ENCODE peak calls at places on chromosomes 2 and 18, in ten cellular contexts. P is progenitor cell of endocrine pancreas, F is cardiac muscle cell, V is choroid plexus epithelial cell, M is upper lobe of right lung, J is type B pancreatic cell, K is ascending aorta, W is HepG2, G is brain microvascular endothelial cell, R is neural crest cell. E is an unnamed sample.

GRCh38 chr18:74715865-74716712 is 118.4 kb downstream of the ZNF407 start:
- DNase-seq in J (no peak), G (no peak), W (peak), F (no peak), K (no peak), M (no peak), P (no peak), R (no peak), V (no peak), E (no peak)

GRCh38 chr2:109721626-109722025 is 72.5 kb upstream of the RGPD5 start:
- DNase-seq in J (peak), G (no peak), R (no peak), P (no peak), F (no peak), V (no peak), W (no peak), M (peak), K (no peak), E (peak)

GRCh38 chr2:176652300-176653182 is 383.3 kb downstream of the MTX2 start:
- DNase-seq in K (no peak), F (peak), R (no peak), P (no peak), V (peak), W (peak), J (no peak), M (no peak), G (peak), E (no peak)

GRCh38 chr2:129719335-129719734 is 260.1 kb upstream of the RAB6C start:
- DNase-seq in F (no peak), M (no peak), K (no peak), V (no peak), J (no peak), G (no peak), R (no peak), P (no peak), W (no peak), E (no peak)

GRCh38 chr18:56171854-56172253 is 466.5 kb downstream of the TXNL1 start:
- DNase-seq in V (no peak), J (no peak), R (no peak), W (no peak), P (no peak), K (no peak), F (no peak), G (no peak), M (no peak), E (no peak)

GRCh38 chr2:178579006-178579405 is 98.7 kb downstream of the PLEKHA3 start:
- DNase-seq in J (no peak), W (no peak), F (peak), V (peak), K (no peak), G (peak), M (no peak), R (no peak), P (no peak), E (no peak)

GRCh38 chr2:222714361-222715256 is 43.2 kb downstream of the MOGAT1 start:
- DNase-seq in K (peak), R (no peak), V (peak), J (no peak), F (peak), P (no peak), W (peak), G (no peak), M (no peak), E (no peak)

GRCh38 chr2:188931361-188931760 is 42.8 kb upstream of the COL3A1 start:
- DNase-seq in P (no peak), R (no peak), F (peak), V (peak), M (no peak), W (no peak), K (no peak), J (no peak), G (no peak), E (no peak)

GRCh38 chr2:188102881-188103280 is 188.8 kb upstream of the GULP1 start:
- DNase-seq in P (no peak), F (no peak), M (no peak), K (no peak), J (no peak), G (no peak), V (no peak), R (no peak), W (no peak), E (no peak)

GRCh38 chr2:228688007-228688645 is 506.6 kb upstream of the SPHKAP start:
- DNase-seq in P (no peak), M (no peak), F (peak), R (no peak), G (peak), V (peak), J (no peak), W (peak), K (no peak), E (no peak)

GRCh38 chr2:230441188-230441897 is 25.3 kb downstream of the SP100 start:
- DNase-seq in K (peak), V (peak), J (no peak), M (no peak), R (no peak), G (peak), P (no peak), W (no peak), F (peak), E (no peak)

GRCh38 chr2:236997086-236997485 is 88.6 kb upstream of the COPS8 start:
- DNase-seq in F (no peak), K (no peak), G (no peak), J (no peak), W (no peak), V (no peak), P (peak), M (no peak), R (no peak), E (no peak)

GRCh38 chr18:45713239-45713638 is 10.7 kb upstream of the SLC14A1 start:
- DNase-seq in R (no peak), K (no peak), V (no peak), P (no peak), M (no peak), W (peak), G (no peak), J (no peak), F (no peak), E (no peak)

GRCh38 chr2:95374451-95374915 is 28.0 kb upstream of the FAHD2A start:
- DNase-seq in P (no peak), V (no peak), G (no peak), R (no peak), K (peak), F (no peak), W (no peak), J (peak), M (peak), E (no peak)

GRCh38 chr2:218745559-218746469 is 35.2 kb downstream of the TTLL4 start:
- DNase-seq in J (no peak), G (peak), F (peak), R (peak), V (peak), M (no peak), K (no peak), P (no peak), W (peak), E (no peak)

GRCh38 chr2:144513388-144514100 is 6.4 kb downstream of the ZEB2 start:
- DNase-seq in J (no peak), M (no peak), G (peak), F (peak), V (peak), R (no peak), K (no peak), P (no peak), W (no peak), E (no peak)

GRCh38 chr2:15673919-15674636 is 82.4 kb downstream of the DDX1 start:
- DNase-seq in M (no peak), G (peak), P (no peak), W (peak), K (no peak), F (peak), V (peak), R (no peak), J (no peak), E (no peak)

GRCh38 chr2:16739778-16740581 is 74.3 kb upstream of the CYRIA start:
- DNase-seq in V (no peak), M (peak), R (no peak), P (no peak), G (no peak), J (no peak), F (no peak), W (no peak), K (no peak), E (no peak)

GRCh38 chr2:1233280-1233679 is 180.0 kb upstream of the TPO start:
- DNase-seq in G (peak), W (no peak), M (peak), F (no peak), P (no peak), V (peak), R (no peak), K (no peak), J (no peak), E (no peak)

GRCh38 chr18:70374154-70374553 is 85.3 kb downstream of the SOCS6 start:
- DNase-seq in G (no peak), J (no peak), R (no peak), P (no peak), M (no peak), W (no peak), V (no peak), F (no peak), K (no peak), E (no peak)

GRCh38 chr18:56298935-56299334 is 339.5 kb downstream of the TXNL1 start:
- DNase-seq in W (no peak), R (no peak), V (peak), P (no peak), J (no peak), K (no peak), M (no peak), G (peak), F (peak), E (no peak)

GRCh38 chr2:212005077-212005671 is 533.4 kb downstream of the ERBB4 start:
- DNase-seq in R (peak), P (no peak), V (peak), K (no peak), J (no peak), M (peak), W (peak), F (peak), G (peak), E (no peak)

GRCh38 chr18:14947482-14948162 is 199.7 kb downstream of the ANKRD30B start:
- DNase-seq in F (no peak), W (no peak), J (no peak), P (no peak), R (no peak), M (no peak), K (peak), V (no peak), G (no peak), E (no peak)

GRCh38 chr18:62954341-62954740 is 239.0 kb downstream of the PHLPP1 start:
- DNase-seq in P (no peak), W (peak), K (no peak), F (peak), G (peak), J (no peak), V (peak), M (no peak), R (no peak), E (no peak)

GRCh38 chr2:109131777-109132176 is 2.8 kb downstream of the SH3RF3 start:
- DNase-seq in K (peak), R (no peak), F (peak), G (no peak), W (no peak), P (no peak), J (no peak), M (no peak), V (no peak), E (no peak)

GRCh38 chr2:37005118-37005868 is 39.0 kb upstream of the STRN start:
- DNase-seq in G (no peak), K (no peak), M (no peak), R (no peak), V (peak), J (no peak), P (no peak), F (peak), W (peak), E (no peak)

GRCh38 chr2:11744631-11745394 is 1.6 kb upstream of the LPIN1 start:
- DNase-seq in M (no peak), K (no peak), G (peak), W (peak), P (no peak), F (peak), V (peak), R (peak), J (no peak), E (no peak)

GRCh38 chr2:44547713-44548112 is 186.0 kb downstream of the CAMKMT start:
- DNase-seq in V (no peak), K (no peak), M (no peak), R (no peak), G (no peak), J (no peak), W (no peak), F (no peak), P (no peak), E (no peak)

GRCh38 chr2:102258386-102259074 is 52.8 kb upstream of the IL1RL1 start:
- DNase-seq in M (no peak), W (no peak), P (no peak), R (no peak), K (no peak), G (peak), J (no peak), V (peak), F (peak), E (no peak)

GRCh38 chr2:112055110-112055832 is at the start of gene TMEM87B:
- DNase-seq in M (peak), G (peak), W (peak), R (peak), F (peak), K (peak), P (peak), J (peak), V (peak), E (peak)

GRCh38 chr2:217892560-217892959 is 110.2 kb downstream of the TNS1 start:
- DNase-seq in R (no peak), G (no peak), W (no peak), M (peak), J (no peak), F (no peak), K (no peak), V (no peak), P (no peak), E (no peak)

DNA sequence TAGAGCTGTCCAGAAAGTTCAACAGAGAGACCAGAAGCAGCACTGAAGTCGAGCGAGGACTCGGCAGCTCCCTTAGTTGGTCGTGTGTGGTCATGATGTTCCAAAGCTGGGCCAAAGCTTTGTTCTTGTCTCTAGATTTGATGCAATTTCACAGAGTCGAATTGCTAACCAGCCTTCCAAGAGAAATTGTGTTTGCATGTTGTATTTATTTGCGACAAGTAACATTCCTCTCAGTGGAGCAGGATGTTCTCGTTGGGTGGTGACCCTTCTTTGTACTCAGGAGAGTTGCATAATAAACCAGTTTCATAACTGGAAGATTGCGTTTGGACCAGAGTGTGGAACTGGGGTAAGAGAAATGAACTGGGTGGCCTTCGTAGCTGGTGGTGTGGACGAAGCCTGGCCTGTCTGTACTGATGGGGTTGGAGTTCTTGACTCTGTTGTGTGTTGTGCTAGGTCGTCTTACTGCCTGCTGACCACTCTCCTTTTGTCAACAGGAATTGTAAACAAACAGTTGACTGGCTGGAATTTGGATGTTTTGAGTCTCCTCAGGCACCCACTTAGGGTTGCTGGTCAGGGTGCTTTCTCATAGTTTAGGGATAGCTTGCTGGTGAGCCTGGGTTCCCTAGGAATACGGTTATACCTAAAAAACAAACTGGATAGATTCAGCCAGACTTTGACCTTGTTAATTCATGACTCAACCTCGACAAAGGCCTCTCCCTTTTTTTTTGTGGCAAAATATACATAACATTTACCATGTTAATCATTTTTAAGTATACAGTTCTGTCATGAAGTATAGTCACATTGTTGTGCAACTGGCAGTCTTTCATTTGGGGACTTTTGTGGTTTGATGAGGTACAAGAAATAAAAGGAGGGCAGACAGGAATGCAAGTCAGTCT is 28.9 kb upstream of the TOGARAM2 start:
- DNase-seq in R (no peak), F (peak), V (peak), P (no peak), G (peak), K (no peak), M (no peak), W (peak), J (no peak), E (no peak)
- TF ChIP-seq CTCF in R (no peak), F (no peak), V (no peak), P (no peak), G (no peak), K (no peak), M (no peak), W (no peak), J (no peak), E (no peak)

DNA sequence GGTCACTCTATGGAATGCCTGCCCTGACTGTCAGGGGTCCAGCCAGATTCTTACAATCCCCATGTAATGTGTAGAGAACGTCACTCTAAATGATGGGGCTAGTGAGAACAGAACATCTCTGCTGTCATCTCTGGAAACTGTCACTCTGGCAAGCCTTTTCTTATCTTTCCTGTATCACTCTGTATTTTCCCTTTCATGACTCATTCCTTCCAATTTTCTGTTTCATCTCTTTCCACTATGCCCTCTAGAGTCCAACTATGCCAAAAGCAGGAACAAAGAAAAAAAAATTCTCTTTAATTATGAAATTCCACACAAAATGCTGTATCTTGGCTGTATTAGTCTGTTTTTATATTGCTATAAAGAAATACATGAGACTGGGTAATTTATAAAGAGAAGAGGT is 608.8 kb downstream of the ADCYAP1 start:
- DNase-seq in V (no peak), G (no peak), F (peak), R (no peak), P (no peak), M (no peak), K (no peak), W (peak), J (no peak), E (no peak)
- TF ChIP-seq CTCF in V (no peak), G (no peak), F (peak), R (no peak), P (no peak), M (no peak), K (no peak), W (no peak), J (no peak), E (no peak)

DNA sequence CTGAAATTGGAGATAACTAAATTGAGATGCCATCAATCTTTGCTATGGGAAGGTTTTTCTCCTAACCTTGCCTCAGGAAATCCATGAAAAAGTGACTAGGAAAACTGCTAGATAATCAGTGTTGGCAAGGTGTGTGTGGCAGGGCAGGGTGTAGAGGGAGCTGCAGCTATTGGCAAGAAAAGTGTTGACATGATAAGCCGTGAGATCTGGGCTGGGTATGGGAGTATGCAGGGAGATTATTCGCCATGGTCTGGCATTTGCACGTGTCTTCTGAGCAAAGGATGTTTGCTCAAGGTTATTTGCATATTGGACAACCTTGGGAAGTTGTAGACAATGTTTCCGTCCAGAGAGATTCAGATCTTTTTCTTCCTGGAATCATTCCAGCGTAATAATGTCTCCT is 74.7 kb downstream of the SERPINB8 start:
- DNase-seq in W (no peak), F (no peak), J (no peak), K (no peak), M (no peak), P (no peak), G (no peak), V (no peak), R (no peak), E (no peak)
- TF ChIP-seq CTCF in W (no peak), F (no peak), J (no peak), K (no peak), M (no peak), P (no peak), G (no peak), V (no peak), R (no peak), E (no peak)

GRCh38 chr2:205596581-205596980 is 85.7 kb upstream of the NRP2 start:
- DNase-seq in R (no peak), K (no peak), W (no peak), P (no peak), J (no peak), M (no peak), G (no peak), F (no peak), V (no peak), E (no peak)
- TF ChIP-seq CTCF in R (no peak), K (no peak), W (no peak), P (no peak), J (no peak), M (no peak), G (no peak), F (no peak), V (no peak), E (no peak)

GRCh38 chr2:20179755-20180594 is 45.0 kb downstream of the SDC1 start:
- DNase-seq in M (peak), W (peak), V (no peak), J (no peak), K (no peak), P (no peak), R (no peak), F (no peak), G (no peak), E (no peak)
- TF ChIP-seq CTCF in M (no peak), W (peak), V (no peak), J (no peak), K (no peak), P (no peak), R (no peak), F (no peak), G (no peak), E (no peak)

DNA sequence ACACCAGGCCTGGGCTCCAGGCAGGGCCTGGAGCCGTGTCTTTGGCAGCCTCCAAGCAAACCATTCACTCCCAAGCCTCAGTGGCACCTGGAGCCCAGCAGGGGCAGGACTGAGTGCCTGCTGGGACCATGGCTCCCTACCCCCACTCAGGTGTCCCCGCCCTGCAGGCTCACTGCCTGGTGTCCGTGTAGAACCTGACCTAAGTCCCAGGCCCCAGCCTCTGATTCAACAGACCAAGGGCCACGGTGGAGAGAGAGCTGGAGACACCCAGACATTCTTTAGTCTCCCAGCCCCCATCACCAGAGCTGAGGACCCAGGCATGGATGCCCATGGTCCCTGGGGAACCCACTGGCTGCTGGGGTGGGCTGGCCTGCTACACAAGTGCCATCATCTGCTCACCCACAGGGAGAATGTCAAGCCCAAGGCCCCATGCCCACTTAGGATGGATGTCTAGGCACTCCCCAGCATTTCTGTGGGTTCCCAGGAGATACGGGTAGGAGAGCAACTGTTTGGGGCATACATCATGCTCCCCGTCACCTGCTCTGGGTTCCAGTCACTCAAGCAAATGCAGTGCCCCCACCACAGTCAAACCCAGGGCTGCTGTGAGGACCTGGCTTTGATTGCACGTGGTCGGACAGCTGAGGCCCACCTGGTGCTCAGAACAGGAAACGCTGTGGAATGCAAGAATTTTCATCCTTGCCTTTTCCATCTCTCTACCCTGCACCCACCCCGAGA is 42.9 kb upstream of the ATG16L1 start:
- DNase-seq in R (no peak), J (no peak), V (no peak), K (no peak), G (no peak), W (peak), F (no peak), P (no peak), M (no peak), E (no peak)
- TF ChIP-seq CTCF in R (no peak), J (no peak), V (peak), K (no peak), G (no peak), W (peak), F (no peak), P (no peak), M (no peak), E (no peak)